ENCODE peak calls at places on chromosome 19, in four cellular contexts. Z is T-helper 2 cell, O is body of pancreas, Y is HAP-1. J is an unnamed sample.

GRCh38 chr19:31166206-31166605 is 183.0 kb downstream of the TSHZ3 start:
- DNase-seq in O (no peak), Z (no peak), Y (no peak), J (no peak)

GRCh38 chr19:8702350-8702749 is 3.8 kb upstream of the ACTL9 start:
- DNase-seq in Y (no peak), Z (no peak), O (no peak), J (no peak)

GRCh38 chr19:55254625-55254977 is 4.2 kb downstream of the PPP6R1 start:
- DNase-seq in Y (no peak), Z (no peak), O (no peak), J (no peak)

GRCh38 chr19:41869374-41869955 is 7.6 kb upstream of the CD79A start:
- DNase-seq in Z (no peak), O (no peak), Y (no peak), J (no peak)

GRCh38 chr19:41537789-41538188 is 38.2 kb upstream of the CEACAM21 start:
- DNase-seq in O (no peak), Y (no peak), Z (no peak), J (no peak)

GRCh38 chr19:3440082-3440481 is 40.2 kb downstream of the SMIM24 start:
- DNase-seq in O (peak; percentile 52), Z (peak; percentile 45), Y (no peak), J (peak; percentile 61)

GRCh38 chr19:47058621-47059020 is 10.2 kb upstream of the TMEM160 start:
- DNase-seq in O (no peak), Z (no peak), Y (no peak), J (no peak)

GRCh38 chr19:30968210-30968609 is 381.0 kb downstream of the TSHZ3 start:
- DNase-seq in O (no peak), Y (no peak), Z (no peak), J (no peak)

GRCh38 chr19:48413879-48414623 is 20.6 kb downstream of the GRIN2D start:
- DNase-seq in Y (no peak), O (no peak), Z (no peak), J (no peak)

GRCh38 chr19:2478756-2479555 is 3.0 kb downstream of the GADD45B start:
- DNase-seq in Y (no peak), Z (peak; percentile 55), O (peak; percentile 90), J (peak; percentile 65)

GRCh38 chr19:11137542-11138384 is 17.8 kb downstream of the SPC24 start:
- DNase-seq in Z (peak; percentile 31), Y (peak; percentile 82), O (peak; percentile 84), J (peak; percentile 49)

GRCh38 chr19:56603829-56604228 is 8.7 kb downstream of the ZNF71 start:
- DNase-seq in Y (no peak), O (no peak), Z (no peak), J (no peak)

GRCh38 chr19:14400913-14401312 is 18.2 kb downstream of the DDX39A start:
- DNase-seq in Z (no peak), Y (no peak), O (no peak), J (no peak)

GRCh38 chr19:55451522-55452380 is 8.7 kb upstream of the SHISA7 start:
- DNase-seq in O (no peak), Y (no peak), Z (no peak), J (no peak)

GRCh38 chr19:14565298-14565679 is 6.6 kb downstream of the NDUFB7 start:
- DNase-seq in O (no peak), Z (no peak), Y (no peak), J (no peak)

GRCh38 chr19:1252221-1252817 is 3.9 kb downstream of the MIDN start:
- DNase-seq in O (peak; percentile 96), Y (no peak), Z (peak; percentile 52), J (peak; percentile 65)

GRCh38 chr19:39795001-39795400 is 16.3 kb downstream of the LEUTX start:
- DNase-seq in O (no peak), Y (no peak), Z (no peak), J (no peak)

GRCh38 chr19:33472696-33473624 is 48.6 kb downstream of the PEPD start:
- DNase-seq in O (no peak), Z (no peak), Y (no peak), J (no peak)

GRCh38 chr19:56138069-56138468 is 3.0 kb upstream of the ZNF444 start:
- DNase-seq in O (peak; percentile 48), Z (no peak), Y (no peak), J (no peak)

GRCh38 chr19:36041831-36042230 is 9.2 kb upstream of the CLIP3 start:
- DNase-seq in Y (no peak), O (peak; percentile 53), Z (no peak), J (no peak)

GRCh38 chr19:38149597-38149996 is 74.4 kb downstream of the DPF1 start:
- DNase-seq in Y (no peak), Z (no peak), O (no peak), J (no peak)

GRCh38 chr19:18233224-18233825 is 7.1 kb upstream of the PDE4C start:
- DNase-seq in Y (peak; percentile 34), Z (peak; percentile 35), O (peak; percentile 35), J (peak; percentile 55)

GRCh38 chr19:8322638-8322997 is 1.3 kb downstream of the RPS28 start:
- DNase-seq in Y (no peak), O (no peak), Z (no peak), J (no peak)

GRCh38 chr19:55766466-55766865 is 2.5 kb upstream of the RFPL4AL1 start:
- DNase-seq in O (no peak), Z (no peak), Y (no peak), J (no peak)

GRCh38 chr19:17673937-17674799 is 14.0 kb downstream of the UNC13A start:
- DNase-seq in Z (no peak), Y (no peak), O (no peak), J (no peak)

GRCh38 chr19:29785955-29786589 is 25.7 kb upstream of the CCNE1 start:
- DNase-seq in Y (no peak), Z (no peak), O (no peak), J (no peak)

GRCh38 chr19:36051236-36051635 is 2.8 kb downstream of the THAP8 start:
- DNase-seq in Y (no peak), O (no peak), Z (no peak), J (no peak)

GRCh38 chr19:52665529-52665928 is 27.4 kb upstream of the ZNF83 start:
- DNase-seq in O (no peak), Y (no peak), Z (no peak), J (no peak)

GRCh38 chr19:29387586-29387985 is 138.2 kb upstream of the VSTM2B start:
- DNase-seq in Y (no peak), Z (no peak), O (no peak), J (no peak)

GRCh38 chr19:7450243-7451223 is 38.3 kb downstream of the PEX11G start:
- DNase-seq in O (no peak), Z (no peak), Y (no peak), J (no peak)